ENCODE peak calls at places on chromosome 20, in four cellular contexts. S is GM12878, E is HepG2, P is SK-N-SH. W is an unnamed sample.

GRCh38 chr20:6641012-6641411 is 126.5 kb upstream of the BMP2 start:
- DNase-seq in S (no peak), E (no peak), P (no peak), W (no peak)

GRCh38 chr20:43985608-43986316 is 71.1 kb downstream of the TOX2 start:
- DNase-seq in S (no peak), E (no peak), P (no peak), W (no peak)

GRCh38 chr20:34615477-34615876 is 57.0 kb downstream of the MAP1LC3A start:
- DNase-seq in S (no peak), E (peak), P (no peak), W (no peak)

GRCh38 chr20:33033381-33033780 is 1.9 kb downstream of the BPIFB6 start:
- DNase-seq in S (no peak), E (no peak), P (no peak), W (no peak)

GRCh38 chr20:20450461-20451027 is 82.6 kb downstream of the INSM1 start:
- DNase-seq in S (no peak), E (no peak), P (peak), W (no peak)

GRCh38 chr20:48923149-48923718 is 1.7 kb downstream of the ARFGEF2 start:
- DNase-seq in S (no peak), E (peak), P (no peak), W (no peak)

GRCh38 chr20:20303320-20303719 is 64.6 kb upstream of the INSM1 start:
- DNase-seq in S (no peak), E (no peak), P (no peak), W (no peak)

GRCh38 chr20:57457243-57457761 is 66.1 kb downstream of the RBM38 start:
- DNase-seq in S (no peak), E (no peak), P (no peak), W (peak)

GRCh38 chr20:8404912-8405635 is 273.0 kb downstream of the PLCB1 start:
- DNase-seq in S (peak), E (no peak), P (no peak), W (no peak)

GRCh38 chr20:50745634-50746137 is 14.3 kb downstream of the PARD6B start:
- DNase-seq in S (no peak), E (no peak), P (no peak), W (no peak)

GRCh38 chr20:31710423-31711250 is 12.0 kb downstream of the BCL2L1 start:
- DNase-seq in S (no peak), E (no peak), P (no peak), W (peak)

GRCh38 chr20:39822667-39823066 is 860.5 kb downstream of the DHX35 start:
- DNase-seq in S (no peak), E (no peak), P (no peak), W (no peak)

GRCh38 chr20:37745553-37745952 is 51.7 kb downstream of the CTNNBL1 start:
- DNase-seq in S (no peak), E (no peak), P (no peak), W (no peak)

GRCh38 chr20:50215101-50215500 is 24.5 kb downstream of the CEBPB start:
- DNase-seq in S (no peak), E (no peak), P (no peak), W (no peak)

GRCh38 chr20:17617212-17617867 is 47.5 kb downstream of the DSTN start:
- DNase-seq in S (no peak), E (peak), P (peak), W (peak)

GRCh38 chr20:56343861-56344381 is 14.9 kb upstream of the FAM210B start:
- DNase-seq in S (no peak), E (no peak), P (peak), W (peak)

GRCh38 chr20:60968853-60969720 is 283.0 kb upstream of the CDH4 start:
- DNase-seq in S (no peak), E (no peak), P (no peak), W (no peak)

GRCh38 chr20:32780749-32781402 is 18.7 kb downstream of the DNMT3B start:
- DNase-seq in S (no peak), E (no peak), P (no peak), W (no peak)

GRCh38 chr20:20837574-20838021 is 125.2 kb upstream of the RALGAPA2 start:
- DNase-seq in S (no peak), E (peak), P (peak), W (peak)

GRCh38 chr20:10636326-10636818 is 37.4 kb downstream of the JAG1 start:
- DNase-seq in S (no peak), E (peak), P (no peak), W (no peak)

GRCh38 chr20:49747707-49748524 is 34.2 kb upstream of the B4GALT5 start:
- DNase-seq in S (no peak), E (peak), P (peak), W (no peak)

GRCh38 chr20:37669062-37669772 is 24.6 kb upstream of the CTNNBL1 start:
- DNase-seq in S (no peak), E (no peak), P (no peak), W (no peak)

DNA sequence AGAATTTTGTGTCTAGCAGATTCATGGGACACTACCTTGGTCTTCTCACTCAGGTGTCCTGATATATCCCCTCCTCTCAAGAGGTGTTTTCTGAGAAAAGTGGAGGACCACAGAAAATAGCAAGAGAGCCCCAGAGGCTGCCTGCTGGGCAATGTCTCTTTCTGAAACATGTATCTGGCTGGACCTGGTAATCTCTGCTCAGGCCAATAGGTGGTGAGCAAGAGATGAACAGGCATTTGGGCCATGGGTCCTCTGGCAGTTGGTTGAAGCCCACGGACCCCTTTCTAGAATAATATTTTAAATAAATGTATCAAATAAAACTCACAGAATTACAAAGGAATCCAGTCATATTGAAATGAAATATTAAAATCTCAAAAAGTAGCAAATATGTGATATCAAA is 8.8 kb upstream of the THBD start:
- DNase-seq in S (no peak), E (no peak), P (no peak), W (no peak)
- TF ChIP-seq JUND in S (no peak), E (no peak), P (no peak), W (no peak)

GRCh38 chr20:14510341-14510740 is 172.9 kb upstream of the FLRT3 start:
- DNase-seq in S (no peak), E (no peak), P (no peak), W (no peak)
- TF ChIP-seq JUND in S (no peak), E (no peak), P (no peak), W (no peak)

GRCh38 chr20:59210186-59210585 is 46.6 kb downstream of the ZNF831 start:
- DNase-seq in S (no peak), E (no peak), P (no peak), W (no peak)

GRCh38 chr20:59207742-59208357 is 44.2 kb downstream of the ZNF831 start:
- DNase-seq in S (peak), E (peak), P (peak), W (no peak)

GRCh38 chr20:59204201-59204894 is 40.7 kb downstream of the ZNF831 start:
- DNase-seq in S (no peak), E (no peak), P (no peak), W (no peak)

GRCh38 chr20:59207235-59207634 is 43.6 kb downstream of the ZNF831 start:
- DNase-seq in S (no peak), E (no peak), P (no peak), W (no peak)

GRCh38 chr20:59205044-59205443 is 41.4 kb downstream of the ZNF831 start:
- DNase-seq in S (no peak), E (no peak), P (no peak), W (no peak)
- TF ChIP-seq JUND in S (no peak), E (no peak), P (no peak), W (no peak)

GRCh38 chr20:47070176-47070575 is 175.5 kb downstream of the EYA2 start:
- DNase-seq in S (no peak), E (no peak), P (no peak), W (no peak)

GRCh38 chr20:47067776-47068175 is 173.1 kb downstream of the EYA2 start:
- DNase-seq in S (no peak), E (no peak), P (no peak), W (peak)

GRCh38 chr20:47063407-47063806 is 168.8 kb downstream of the EYA2 start:
- DNase-seq in S (no peak), E (no peak), P (no peak), W (peak)

GRCh38 chr20:47063808-47064207 is 169.2 kb downstream of the EYA2 start:
- DNase-seq in S (no peak), E (no peak), P (no peak), W (no peak)

DNA sequence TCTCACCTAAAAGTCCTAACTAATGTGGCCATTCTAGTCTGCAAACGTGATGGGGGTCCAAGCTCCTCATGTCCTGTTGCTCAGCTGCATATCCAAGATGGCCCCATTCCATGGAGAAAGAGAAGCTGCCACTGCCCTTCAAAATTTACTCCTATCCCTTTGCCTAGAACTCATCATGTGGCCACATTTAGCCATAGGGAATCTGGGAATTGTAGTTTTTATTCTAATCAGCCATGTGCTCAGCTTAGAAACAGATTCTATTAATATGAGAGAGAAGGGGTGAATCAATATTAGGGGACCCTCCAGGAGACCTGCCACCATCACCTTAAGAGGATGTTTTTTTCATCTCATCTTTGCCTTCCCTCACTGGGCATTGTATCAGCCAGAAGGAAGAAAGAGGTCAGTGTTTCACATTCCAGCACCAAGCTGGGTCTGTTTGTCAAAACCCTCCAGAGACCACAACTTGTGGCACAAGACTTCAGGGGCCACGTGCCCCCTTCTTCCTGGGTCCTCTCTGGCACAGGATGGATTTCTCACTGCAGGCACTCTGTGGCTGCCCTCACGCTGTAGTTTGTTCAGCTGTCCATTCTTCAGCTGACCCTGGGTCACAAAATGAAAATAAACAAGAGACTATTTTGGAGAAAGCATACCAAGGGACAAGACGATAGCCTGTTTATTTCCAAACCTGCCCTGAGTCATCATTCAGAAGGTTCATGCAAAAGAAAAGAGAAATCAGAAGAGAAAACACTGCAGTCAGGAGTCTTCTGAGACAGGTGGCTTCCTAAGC is 172.0 kb downstream of the EYA2 start:
- DNase-seq in S (no peak), E (no peak), P (no peak), W (no peak)
- TF ChIP-seq JUND in S (no peak), E (no peak), P (no peak), W (no peak)

GRCh38 chr20:3515379-3516175 is 44.8 kb downstream of the ATRN start:
- DNase-seq in S (no peak), E (no peak), P (no peak), W (no peak)
- TF ChIP-seq JUND in S (no peak), E (no peak), P (no peak), W (no peak)

GRCh38 chr20:12455152-12455551 is 537.5 kb downstream of the BTBD3 start:
- DNase-seq in S (no peak), E (no peak), P (no peak), W (no peak)

GRCh38 chr20:12458241-12458640 is 540.5 kb downstream of the BTBD3 start:
- DNase-seq in S (no peak), E (no peak), P (no peak), W (no peak)

GRCh38 chr20:12453711-12454110 is 536.0 kb downstream of the BTBD3 start:
- DNase-seq in S (no peak), E (no peak), P (no peak), W (no peak)
- TF ChIP-seq JUND in S (no peak), E (no peak), P (no peak), W (no peak)

GRCh38 chr20:63225082-63225454 is 9.1 kb upstream of the YTHDF1 start:
- DNase-seq in S (no peak), E (no peak), P (no peak), W (no peak)

GRCh38 chr20:63222541-63222940 is 6.6 kb upstream of the YTHDF1 start:
- DNase-seq in S (no peak), E (no peak), P (no peak), W (peak)

GRCh38 chr20:63224272-63225081 is 8.5 kb upstream of the YTHDF1 start:
- DNase-seq in S (no peak), E (peak), P (peak), W (peak)

GRCh38 chr20:63223826-63224207 is 7.9 kb upstream of the YTHDF1 start:
- DNase-seq in S (no peak), E (no peak), P (no peak), W (no peak)

DNA sequence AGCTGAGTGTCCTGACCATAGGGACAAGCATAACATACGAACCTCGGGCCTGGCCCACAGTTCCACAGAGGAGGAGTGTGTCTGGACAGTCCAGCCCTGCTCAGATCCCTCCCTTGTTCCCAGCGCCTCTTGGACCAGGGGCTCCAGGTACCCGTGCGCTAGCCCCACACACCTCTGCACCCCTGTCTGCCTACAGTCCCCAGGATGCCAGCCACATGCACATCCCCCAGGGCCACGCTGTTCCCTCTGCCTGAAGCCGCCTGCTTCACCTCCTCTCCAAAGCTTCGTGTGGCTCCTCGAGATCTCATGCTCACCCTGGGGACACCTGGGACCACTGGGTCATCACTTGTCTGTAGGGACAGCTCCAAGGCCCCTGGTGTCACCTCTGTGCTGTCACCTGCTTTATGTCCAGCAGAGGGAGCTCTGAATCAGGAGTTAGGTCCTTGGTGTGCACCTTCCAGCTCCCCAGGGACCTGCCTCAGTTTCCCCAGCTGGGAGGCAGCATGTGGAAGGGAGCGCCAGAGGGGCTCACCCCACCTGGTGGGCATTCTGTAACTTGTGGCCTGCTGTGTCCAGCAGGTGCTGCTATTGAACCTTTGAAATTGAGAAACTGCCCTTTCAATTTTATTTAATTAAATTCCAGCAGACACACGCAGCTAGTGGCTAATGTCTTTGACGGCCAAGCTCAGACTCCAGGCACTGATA is 7.3 kb upstream of the YTHDF1 start:
- DNase-seq in S (no peak), E (peak), P (peak), W (peak)
- TF ChIP-seq JUND in S (no peak), E (no peak), P (no peak), W (no peak)

DNA sequence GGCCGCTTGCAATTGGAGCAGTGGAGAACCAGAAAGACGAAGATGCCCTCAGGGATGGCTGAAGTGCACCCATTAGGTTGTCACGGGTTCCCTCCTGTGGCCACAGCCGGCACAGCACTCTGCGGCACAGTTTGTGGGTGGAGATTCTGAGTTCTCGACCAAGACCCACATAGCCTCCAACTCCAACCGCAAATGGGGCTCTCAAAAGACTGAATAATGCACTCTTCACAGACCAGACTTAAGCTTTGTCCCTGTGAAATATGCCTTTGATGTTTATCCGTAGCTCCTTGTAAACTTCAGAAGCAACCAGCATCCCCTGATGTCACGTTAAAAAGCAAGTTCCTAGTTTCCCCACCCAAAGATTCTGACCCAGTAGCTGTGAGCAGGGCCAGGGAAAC is 934 bp upstream of the CST9 start:
- DNase-seq in S (no peak), E (peak), P (peak), W (peak)
- TF ChIP-seq JUND in S (no peak), E (no peak), P (no peak), W (no peak)

DNA sequence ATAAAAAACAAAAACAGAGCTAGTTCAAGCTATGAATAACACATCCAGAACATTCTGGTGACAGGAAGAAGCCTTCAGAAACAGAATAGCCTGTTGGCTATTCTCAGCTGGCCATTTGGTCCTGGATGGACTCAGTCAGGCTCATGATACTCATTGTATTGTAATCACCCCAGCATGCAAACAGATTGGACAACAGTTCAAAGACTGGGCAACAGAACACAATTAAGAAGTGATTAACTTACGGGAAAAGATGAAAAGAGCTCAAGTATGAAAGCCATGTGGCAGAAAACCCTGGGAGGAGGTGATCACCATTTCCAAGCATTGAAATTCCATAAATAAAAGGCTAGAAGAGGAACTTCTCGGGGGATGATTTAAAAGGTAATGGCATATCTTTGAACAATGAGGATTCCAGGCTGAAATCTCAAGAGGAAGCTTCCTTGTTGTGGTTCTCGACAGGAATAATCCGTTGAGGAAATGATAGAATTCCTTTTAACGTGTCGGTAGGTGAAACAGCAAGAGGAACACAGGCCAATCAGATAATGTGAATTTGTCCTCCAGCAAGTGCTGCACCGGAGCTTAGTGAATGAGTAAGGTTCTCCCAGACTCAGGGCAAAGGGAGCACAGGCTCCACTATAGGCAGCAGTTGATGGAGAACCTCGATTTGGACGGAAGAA is 172.4 kb downstream of the BCAS1 start:
- DNase-seq in S (no peak), E (no peak), P (no peak), W (peak)
- TF ChIP-seq JUND in S (no peak), E (no peak), P (no peak), W (peak)

W was measured in T47D.